ENCODE peak calls at places on chromosomes 6 and 20, in five cellular contexts. I is HCT116, M is GM23338, V is neural progenitor cell, U is SK-N-SH. L is an unnamed sample. For H4K20me1 and H3K36me3, the result is how much of the 10 kb centered on the place peaks cover.

GRCh38 chr6:11538049-11538798 is 675 bp downstream of the TMEM170B start:
- DNase-seq in I (no peak), M (peak), V (peak), U (peak), L (peak)

GRCh38 chr20:63224272-63225081 is 8.5 kb upstream of the YTHDF1 start:
- DNase-seq in I (no peak), M (no peak), V (peak), U (peak), L (no peak)

GRCh38 chr6:42710316-42710715 is 12.1 kb downstream of the PRPH2 start:
- DNase-seq in I (no peak), M (peak), V (peak), U (no peak), L (no peak)

GRCh38 chr6:137926207-137926731 is 59.2 kb downstream of the TNFAIP3 start:
- DNase-seq in I (peak), M (peak), V (peak), U (no peak), L (no peak)

GRCh38 chr6:112289039-112289566 is 34.7 kb upstream of the LAMA4 start:
- DNase-seq in I (no peak), M (peak), V (peak), U (no peak), L (no peak)

GRCh38 chr6:35055906-35056305 is 85.2 kb downstream of the TCP11 start:
- DNase-seq in I (no peak), M (no peak), V (no peak), U (no peak), L (no peak)

GRCh38 chr6:148720897-148721296 is 25.9 kb upstream of the UST start:
- DNase-seq in I (no peak), M (no peak), V (no peak), U (no peak), L (no peak)

GRCh38 chr20:13105864-13106457 is 97.2 kb downstream of the SPTLC3 start:
- DNase-seq in I (peak), M (peak), V (peak), U (peak), L (peak)

GRCh38 chr6:134172020-134172766 is 119.8 kb upstream of the SLC2A12 start:
- DNase-seq in I (no peak), M (no peak), V (no peak), U (no peak), L (no peak)

GRCh38 chr6:37930288-37931075 is 111.0 kb downstream of the ZFAND3 start:
- DNase-seq in I (no peak), M (no peak), V (no peak), U (no peak), L (no peak)
- H4K20me1 ChIP-seq in I (under half), M (under half), V (under half), U (half or more), L (under half)

GRCh38 chr20:35734374-35734773 is 7.7 kb downstream of the RBM39 start:
- DNase-seq in I (no peak), M (no peak), V (no peak), U (no peak), L (no peak)

GRCh38 chr20:35732644-35732982 is 9.4 kb downstream of the RBM39 start:
- DNase-seq in I (no peak), M (no peak), V (no peak), U (no peak), L (no peak)

GRCh38 chr20:35735828-35736470 is 6.1 kb downstream of the RBM39 start:
- DNase-seq in I (no peak), M (no peak), V (no peak), U (no peak), L (no peak)

GRCh38 chr20:35737865-35738333 is 4.2 kb downstream of the RBM39 start:
- DNase-seq in I (no peak), M (no peak), V (no peak), U (no peak), L (no peak)

DNA sequence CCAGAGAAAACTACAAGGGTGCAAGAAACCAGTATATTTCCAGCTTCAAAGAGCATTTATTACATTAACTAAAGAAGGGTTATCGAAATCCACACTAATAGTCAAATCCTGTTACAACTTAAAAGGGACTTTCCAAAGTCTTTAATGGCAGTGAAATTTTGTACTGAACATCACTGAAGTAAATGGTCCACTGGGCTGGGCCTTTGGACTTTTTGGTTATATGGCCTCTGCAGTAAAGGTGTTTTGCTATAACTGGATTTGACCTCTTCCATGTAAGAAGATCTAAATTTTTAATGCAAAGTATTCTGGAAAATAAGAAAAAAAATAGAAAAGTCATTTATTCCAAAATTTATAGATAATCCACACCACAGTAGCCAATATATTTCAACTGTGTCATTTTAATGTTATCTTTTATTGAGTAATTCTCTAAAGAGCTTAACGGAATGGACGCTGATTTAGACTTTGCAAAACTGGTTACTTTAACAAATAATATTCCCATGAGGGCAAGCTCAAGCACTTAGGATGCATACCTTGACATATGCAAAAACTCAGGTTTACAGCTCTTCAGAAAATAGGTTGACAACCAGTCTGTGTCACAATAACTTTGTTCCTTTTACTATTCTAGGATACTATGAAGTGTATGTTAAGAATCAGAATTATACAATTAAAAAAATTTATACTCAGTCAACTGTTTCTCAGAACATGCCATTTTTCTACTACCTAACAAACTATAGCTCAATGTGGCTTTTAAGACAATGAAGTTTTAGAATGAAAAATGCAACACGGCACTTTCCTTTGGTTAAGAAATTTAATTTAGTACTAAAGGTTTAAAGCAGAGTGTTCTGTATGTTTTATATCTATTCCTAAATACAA is 7.0 kb downstream of the RBM39 start:
- DNase-seq in I (no peak), M (no peak), V (no peak), U (no peak), L (no peak)
- H3K36me3 ChIP-seq in I (half or more), M (half or more), V (half or more), U (half or more), L (half or more)

GRCh38 chr6:139152088-139152891 is 17.4 kb downstream of the HECA start:
- DNase-seq in I (no peak), M (no peak), V (no peak), U (no peak), L (no peak)
- TF ChIP-seq EZH2phosphoT487 in I (no peak), M (no peak), V (no peak), U (no peak), L (no peak)

GRCh38 chr6:53340536-53340935 is 8.2 kb downstream of the ELOVL5 start:
- DNase-seq in I (no peak), M (no peak), V (no peak), U (no peak), L (no peak)

GRCh38 chr6:53339424-53339823 is 9.3 kb downstream of the ELOVL5 start:
- DNase-seq in I (no peak), M (no peak), V (no peak), U (no peak), L (no peak)

GRCh38 chr6:53344993-53345392 is 3.8 kb downstream of the ELOVL5 start:
- DNase-seq in I (no peak), M (no peak), V (no peak), U (no peak), L (no peak)

GRCh38 chr6:53343092-53343491 is 5.7 kb downstream of the ELOVL5 start:
- DNase-seq in I (no peak), M (no peak), V (no peak), U (no peak), L (no peak)

DNA sequence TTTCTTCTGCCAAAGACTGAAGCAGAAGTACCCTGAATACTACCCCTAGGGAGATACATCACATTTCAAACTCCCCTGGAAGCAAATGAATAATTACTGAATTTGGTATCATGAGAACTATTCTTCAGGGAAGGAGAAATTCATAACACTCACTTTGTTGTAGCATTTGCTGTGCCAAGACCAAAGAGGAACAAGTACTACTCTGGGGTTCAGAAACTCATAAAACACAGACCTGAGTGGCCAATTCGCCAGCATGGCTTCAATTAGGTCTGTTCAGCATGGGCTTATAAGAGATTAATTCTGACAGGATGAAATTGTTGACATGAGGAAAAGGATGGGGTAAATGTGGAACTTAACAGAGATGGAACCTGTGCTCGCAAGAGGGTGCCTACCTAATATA is 6.5 kb downstream of the ELOVL5 start:
- DNase-seq in I (no peak), M (no peak), V (no peak), U (no peak), L (no peak)
- H4K20me1 ChIP-seq in I (under half), M (half or more), V (half or more), U (half or more), L (half or more)

GRCh38 chr6:89966250-89966588 is 72.0 kb downstream of the GJA10 start:
- DNase-seq in I (no peak), M (no peak), V (no peak), U (peak), L (no peak)

GRCh38 chr6:89970072-89970471 is 75.8 kb downstream of the GJA10 start:
- DNase-seq in I (no peak), M (no peak), V (peak), U (no peak), L (no peak)

GRCh38 chr6:89965441-89966249 is 71.4 kb downstream of the GJA10 start:
- DNase-seq in I (no peak), M (no peak), V (no peak), U (no peak), L (no peak)

GRCh38 chr6:89963391-89963790 is 69.1 kb downstream of the GJA10 start:
- DNase-seq in I (no peak), M (no peak), V (no peak), U (no peak), L (no peak)

DNA sequence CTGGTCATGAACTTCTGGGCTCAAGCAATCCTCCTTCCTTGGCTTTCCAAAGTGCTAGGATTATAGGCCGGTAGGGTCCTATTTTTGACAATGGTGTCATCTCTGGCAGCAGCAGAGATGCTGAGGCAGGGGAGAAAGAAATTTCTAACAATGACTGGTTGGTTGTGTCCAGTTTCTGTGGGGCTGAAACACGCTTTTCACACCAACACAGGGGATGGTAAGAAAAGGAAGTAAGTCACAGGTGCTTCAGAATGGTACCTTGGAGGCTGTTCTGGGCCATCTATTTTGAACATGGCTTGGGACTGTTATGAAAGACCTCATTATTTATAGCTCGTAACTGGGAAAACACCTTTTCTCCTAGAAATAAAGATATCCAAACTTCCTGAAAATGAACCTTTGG is 72.6 kb downstream of the GJA10 start:
- DNase-seq in I (no peak), M (no peak), V (no peak), U (no peak), L (no peak)
- H3K36me3 ChIP-seq in I (under half), M (under half), V (under half), U (under half), L (half or more)

DNA sequence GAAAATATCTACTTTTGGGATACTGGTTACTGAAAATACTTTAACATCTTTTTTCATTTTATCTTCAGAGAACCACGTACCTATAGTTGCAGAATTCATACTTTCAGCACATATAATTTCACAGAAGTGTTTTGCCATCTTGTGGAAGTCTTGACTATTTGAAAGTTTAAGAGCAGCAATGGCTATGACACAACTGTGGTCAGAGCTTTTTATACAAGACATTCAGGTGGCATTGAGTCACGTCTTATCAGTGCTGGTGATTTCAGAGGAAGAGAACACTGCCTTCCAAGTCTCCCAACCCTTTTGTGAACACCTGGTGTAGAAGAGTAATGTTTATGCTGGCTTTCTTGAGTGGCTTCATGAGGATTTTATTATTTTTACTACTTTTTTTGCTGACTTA is 171.6 kb downstream of the ARID1B start:
- DNase-seq in I (peak), M (no peak), V (no peak), U (no peak), L (peak)
- TF ChIP-seq EZH2phosphoT487 in I (no peak), M (no peak), V (no peak), U (no peak), L (no peak)

GRCh38 chr20:58596244-58597010 is 54.7 kb upstream of the STX16 start:
- DNase-seq in I (no peak), M (no peak), V (no peak), U (no peak), L (no peak)
- H4K20me1 ChIP-seq in I (under half), M (under half), V (under half), U (under half), L (under half)

GRCh38 chr20:25221592-25222460 is 26.1 kb upstream of the PYGB start:
- DNase-seq in I (no peak), M (no peak), V (no peak), U (no peak), L (no peak)
- H3K36me3 ChIP-seq in I (under half), M (under half), V (under half), U (under half), L (under half)

GRCh38 chr6:108942556-108943492 is 94.6 kb downstream of the ARMC2 start:
- DNase-seq in I (no peak), M (no peak), V (no peak), U (peak), L (peak)
- TF ChIP-seq EZH2phosphoT487 in I (no peak), M (no peak), V (no peak), U (no peak), L (no peak)